ENCODE peak calls at places on chromosome 21, in nine cellular contexts. K, F, L, Y, C, V, P, Z and H are unnamed samples.

GRCh38 chr21:39077816-39078215 is 105.4 kb downstream of the PSMG1 start:
- DNase-seq in F (peak), V (no peak), P (no peak), L (no peak), Z (no peak), K (no peak), Y (no peak), C (no peak), H (no peak)

GRCh38 chr21:39079617-39080016 is 103.6 kb downstream of the PSMG1 start:
- DNase-seq in Z (no peak), V (no peak), C (no peak), L (peak), Y (no peak), K (peak), F (peak), P (no peak), H (no peak)

GRCh38 chr21:46346296-46347202 is 22.6 kb downstream of the PCNT start:
- DNase-seq in P (no peak), F (no peak), L (no peak), K (no peak), Z (no peak), C (no peak), Y (no peak), V (no peak), H (no peak)

GRCh38 chr21:38843806-38844479 is 38.2 kb downstream of the ETS2 start:
- DNase-seq in C (peak), P (no peak), F (peak), Y (no peak), Z (no peak), K (no peak), L (peak), V (peak), H (no peak)

GRCh38 chr21:31713973-31714740 is 17.8 kb downstream of the SCAF4 start:
- DNase-seq in K (no peak), V (no peak), L (peak), P (no peak), F (no peak), Z (no peak), C (no peak), Y (no peak), H (no peak)

GRCh38 chr21:46457801-46458314 is 833 bp upstream of the DIP2A start:
- DNase-seq in Y (peak), F (peak), L (peak), C (peak), Z (peak), K (no peak), P (no peak), V (no peak), H (no peak)

GRCh38 chr21:25561668-25562641 is 45.3 kb downstream of the MRPL39 start:
- DNase-seq in V (peak), Y (peak), K (no peak), Z (no peak), C (peak), F (no peak), L (peak), P (peak), H (peak)

GRCh38 chr21:37835512-37835911 is 80.7 kb downstream of the KCNJ6 start:
- DNase-seq in L (no peak), V (no peak), Y (no peak), P (no peak), C (no peak), F (no peak), Z (no peak), K (no peak), H (no peak)

GRCh38 chr21:27703806-27704205 is 736.9 kb upstream of the ADAMTS5 start:
- DNase-seq in V (no peak), Z (no peak), Y (no peak), C (peak), P (no peak), L (no peak), F (no peak), K (no peak), H (no peak)

GRCh38 chr21:39788383-39788782 is 43.4 kb downstream of the IGSF5 start:
- DNase-seq in Z (peak), K (no peak), L (peak), P (no peak), V (peak), F (peak), Y (peak), C (peak), H (no peak)

GRCh38 chr21:34835526-34835925 is 166.7 kb downstream of the CLIC6 start:
- DNase-seq in Z (no peak), K (no peak), Y (peak), V (no peak), P (no peak), F (peak), L (no peak), C (peak), H (no peak)

GRCh38 chr21:32578107-32578691 is 7.1 kb downstream of the TCP10L start:
- DNase-seq in C (peak), L (peak), P (no peak), F (peak), Z (no peak), K (no peak), Y (peak), V (no peak), H (no peak)

GRCh38 chr21:15976807-15977206 is 247.0 kb downstream of the USP25 start:
- DNase-seq in K (no peak), F (peak), P (no peak), Z (no peak), C (no peak), Y (no peak), V (no peak), L (no peak), H (no peak)
- TF ChIP-seq CTCF in K (no peak), F (no peak), P (no peak), Z (no peak), C (peak), Y (peak), V (peak), L (peak), H (no peak)

GRCh38 chr21:36584980-36585940 is 105.3 kb upstream of the CLDN14 start:
- DNase-seq in K (no peak), C (no peak), F (no peak), Y (no peak), Z (no peak), P (no peak), V (no peak), L (no peak), H (no peak)
- TF ChIP-seq CTCF in K (no peak), C (no peak), F (no peak), Y (peak), Z (no peak), P (no peak), V (no peak), L (no peak), H (no peak)

GRCh38 chr21:16608209-16608830 is 878.5 kb downstream of the USP25 start:
- DNase-seq in F (peak), V (no peak), P (no peak), C (no peak), K (no peak), L (no peak), Z (no peak), Y (no peak), H (no peak)
- TF ChIP-seq CTCF in F (peak), V (peak), P (no peak), C (peak), K (no peak), L (peak), Z (peak), Y (peak), H (no peak)

GRCh38 chr21:45152265-45152746 is 77.9 kb downstream of the ADARB1 start:
- DNase-seq in V (no peak), P (peak), C (no peak), L (no peak), F (no peak), Z (no peak), K (no peak), Y (peak), H (peak)
- TF ChIP-seq CTCF in V (peak), P (peak), C (no peak), L (peak), F (no peak), Z (peak), K (no peak), Y (peak), H (no peak)

GRCh38 chr21:42113926-42114409 is 42.9 kb downstream of the UMODL1 start:
- DNase-seq in Y (no peak), K (no peak), L (no peak), P (no peak), Z (peak), F (peak), C (peak), V (no peak), H (no peak)
- TF ChIP-seq CTCF in Y (no peak), K (no peak), L (no peak), P (no peak), Z (peak), F (peak), C (peak), V (no peak), H (no peak)